ENCODE peak calls at places on chromosomes 6 and 20, in seven cellular contexts. Y, U, K, O, C, M and J are unnamed samples.

GRCh38 chr6:159691963-159692287 is 1.1 kb downstream of the SOD2 start:
- DNase-seq in Y (no peak), U (peak; percentile 11), K (no peak), O (no peak), C (no peak), M (no peak), J (no peak)

GRCh38 chr20:48864738-48865318 is 37.0 kb upstream of the PREX1 start:
- DNase-seq in Y (no peak), U (no peak), K (no peak), O (no peak), C (no peak), M (no peak), J (no peak)

GRCh38 chr20:61874421-61875068 is 191.1 kb downstream of the TAF4 start:
- DNase-seq in Y (peak; percentile 8), U (peak; percentile 10), K (no peak), O (no peak), C (no peak), M (no peak), J (peak; percentile 38)

GRCh38 chr6:32529697-32530429 is at the start of gene HLA-DRB5:
- DNase-seq in Y (no peak), U (peak; percentile 14), K (peak; percentile 37), O (no peak), C (no peak), M (no peak), J (peak; percentile 19)

GRCh38 chr20:15446373-15446772 is 1109.0 kb upstream of the FLRT3 start:
- DNase-seq in Y (no peak), U (no peak), K (no peak), O (peak; percentile 21), C (no peak), M (no peak), J (no peak)

GRCh38 chr6:63066053-63066704 is 145.1 kb upstream of the FKBP1C start:
- DNase-seq in Y (peak; percentile 9), U (no peak), K (no peak), O (no peak), C (no peak), M (no peak), J (no peak)

GRCh38 chr6:29964904-29965872 is 22.9 kb downstream of the HLA-A start:
- DNase-seq in Y (peak; percentile 75), U (peak; percentile 82), K (peak; percentile 77), O (peak; percentile 72), C (no peak), M (no peak), J (peak; percentile 85)

GRCh38 chr20:764255-764654 is 4.0 kb downstream of the SLC52A3 start:
- DNase-seq in Y (no peak), U (peak; percentile 59), K (no peak), O (no peak), C (no peak), M (no peak), J (no peak)

GRCh38 chr20:1184638-1185315 is at the start of gene TMEM74B:
- DNase-seq in Y (no peak), U (no peak), K (no peak), O (no peak), C (no peak), M (no peak), J (no peak)

GRCh38 chr20:12049125-12049524 is 131.4 kb downstream of the BTBD3 start:
- DNase-seq in Y (no peak), U (no peak), K (no peak), O (no peak), C (no peak), M (no peak), J (no peak)

GRCh38 chr6:31203345-31203979 is 33.0 kb upstream of the POU5F1 start:
- DNase-seq in Y (peak; percentile 43), U (peak; percentile 73), K (no peak), O (no peak), C (no peak), M (no peak), J (no peak)

GRCh38 chr6:150588862-150589499 is 10.7 kb upstream of the PLEKHG1 start:
- DNase-seq in Y (no peak), U (no peak), K (no peak), O (no peak), C (no peak), M (no peak), J (no peak)

GRCh38 chr6:89475634-89476033 is 42.7 kb downstream of the ANKRD6 start:
- DNase-seq in Y (no peak), U (peak; percentile 48), K (no peak), O (no peak), C (no peak), M (no peak), J (no peak)

GRCh38 chr20:6828794-6829423 is 61.4 kb downstream of the BMP2 start:
- DNase-seq in Y (peak; percentile 65), U (peak; percentile 65), K (peak; percentile 60), O (peak; percentile 23), C (peak; percentile 4), M (no peak), J (peak; percentile 68)

GRCh38 chr6:24931752-24932691 is 3.7 kb downstream of the RIPOR2 start:
- DNase-seq in Y (no peak), U (peak; percentile 60), K (no peak), O (peak; percentile 64), C (no peak), M (no peak), J (no peak)

GRCh38 chr20:12913781-12914443 is 94.9 kb upstream of the SPTLC3 start:
- DNase-seq in Y (no peak), U (no peak), K (no peak), O (no peak), C (no peak), M (no peak), J (no peak)

GRCh38 chr20:50628326-50628725 is 63.0 kb downstream of the RIPOR3 start:
- DNase-seq in Y (no peak), U (no peak), K (no peak), O (no peak), C (no peak), M (no peak), J (no peak)

GRCh38 chr20:24027229-24027628 is 38.6 kb upstream of the GGTLC1 start:
- DNase-seq in Y (no peak), U (peak; percentile 89), K (peak; percentile 14), O (no peak), C (no peak), M (no peak), J (peak; percentile 79)

GRCh38 chr6:63537959-63538300 is 34.4 kb upstream of the LOC128125822 start:
- DNase-seq in Y (no peak), U (no peak), K (no peak), O (no peak), C (no peak), M (no peak), J (no peak)

GRCh38 chr6:14596410-14596809 is 478.8 kb downstream of the CD83 start:
- DNase-seq in Y (no peak), U (peak; percentile 42), K (no peak), O (peak; percentile 54), C (peak; percentile 3), M (no peak), J (peak; percentile 38)

GRCh38 chr20:59618131-59618530 is 13.8 kb downstream of the PHACTR3 start:
- DNase-seq in Y (no peak), U (no peak), K (no peak), O (no peak), C (no peak), M (no peak), J (no peak)

GRCh38 chr6:28589234-28589951 is 63.7 kb downstream of the GPX5 start:
- DNase-seq in Y (peak; percentile 90), U (peak; percentile 64), K (no peak), O (peak; percentile 68), C (peak; percentile 55), M (no peak), J (peak; percentile 21)

GRCh38 chr6:44606506-44606905 is 219.0 kb downstream of the CDC5L start:
- DNase-seq in Y (no peak), U (no peak), K (no peak), O (no peak), C (no peak), M (no peak), J (no peak)

GRCh38 chr20:12593342-12593741 is 415.4 kb upstream of the SPTLC3 start:
- DNase-seq in Y (no peak), U (no peak), K (no peak), O (no peak), C (no peak), M (no peak), J (no peak)

GRCh38 chr6:116008470-116009229 is 52.0 kb downstream of the FRK start:
- DNase-seq in Y (no peak), U (no peak), K (peak; percentile 77), O (peak; percentile 83), C (peak; percentile 19), M (no peak), J (peak; percentile 44)

GRCh38 chr20:45445805-45446562 is 23.6 kb upstream of the WFDC2 start:
- DNase-seq in Y (peak; percentile 49), U (peak; percentile 54), K (no peak), O (no peak), C (no peak), M (no peak), J (no peak)

GRCh38 chr6:35297541-35298481 is at the start of gene DEF6:
- DNase-seq in Y (peak; percentile 70), U (peak; percentile 95), K (peak; percentile 46), O (peak; percentile 50), C (no peak), M (no peak), J (peak; percentile 94)

GRCh38 chr6:30207619-30208295 is 5.4 kb downstream of the TRIM26 start:
- DNase-seq in Y (no peak), U (no peak), K (no peak), O (no peak), C (no peak), M (no peak), J (no peak)